ENCODE peak calls at places on chromosomes 13 and 19, in seven cellular contexts. X is psoas muscle; J is activated gamma-delta T cell treated with anti-CD3 and anti-CD28 coated beads, Interleukin-2, amount 50 U/mL, for 16 hours; Z is type B pancreatic cell; B is activated T-helper 2 cell treated with anti-CD3 and anti-CD28 coated beads, Interferon-gamma antibody, Interleukin-2, Interleukin-4, amounts not matched to agents 10 μg/mL and 5 μg/mL and 100 μg/mL, durations not matched to agents 14 hours and 24 hours and 36 hours; G is COR-L47; Y is left ventricle myocardium superior. I is an unnamed sample.

GRCh38 chr13:26022538-26023292 is 29.1 kb downstream of the SHISA2 start:
- DNase-seq in Z (no peak), Y (peak), X (peak), J (no peak), G (no peak), B (no peak), I (no peak)

GRCh38 chr13:102584423-102584822 is 12.4 kb upstream of the TPP2 start:
- DNase-seq in Y (no peak), G (no peak), X (no peak), B (no peak), J (no peak), Z (no peak), I (no peak)

GRCh38 chr13:47216176-47216822 is 319.4 kb upstream of the HTR2A start:
- DNase-seq in G (no peak), B (no peak), X (no peak), Y (no peak), Z (no peak), J (no peak), I (no peak)

GRCh38 chr19:55454787-55455243 is 6.6 kb downstream of the ISOC2 start:
- DNase-seq in G (peak), B (peak), J (peak), Z (no peak), Y (no peak), X (no peak), I (no peak)

GRCh38 chr19:36257512-36257876 is 42.6 kb downstream of the ZNF146 start:
- DNase-seq in X (peak), Y (peak), B (no peak), G (no peak), Z (peak), J (no peak), I (no peak)

GRCh38 chr13:24386816-24387708 is 77.7 kb downstream of the C1QTNF9 start:
- DNase-seq in Z (no peak), J (no peak), X (no peak), G (no peak), B (no peak), Y (no peak), I (no peak)

GRCh38 chr19:48469056-48469881 is at the start of gene CYTH2:
- DNase-seq in J (peak), G (peak), X (peak), B (peak), Z (peak), Y (peak), I (peak)

GRCh38 chr19:30959011-30959410 is 390.2 kb downstream of the TSHZ3 start:
- DNase-seq in B (no peak), Z (no peak), G (no peak), Y (no peak), J (no peak), X (no peak), I (no peak)

GRCh38 chr19:38045554-38046253 is 138.7 kb downstream of the SIPA1L3 start:
- DNase-seq in Y (no peak), Z (no peak), B (no peak), X (no peak), G (no peak), J (no peak), I (no peak)

GRCh38 chr19:54172764-54173699 is at the start of gene TMC4:
- DNase-seq in B (no peak), J (no peak), G (peak), Z (no peak), Y (no peak), X (no peak), I (no peak)

I was measured in stimulated activated effector memory CD8-positive, alpha-beta T cell treated with anti-CD3 and anti-CD28 coated beads, Interleukin-12 subunit alpha, Interleukin-12 subunit beta, amount 100 ng/mL, for 72 hours.